ENCODE peak calls at places on chromosomes 3 and 15, in six cellular contexts. H is IMR-90, A is GM12878, T is SK-N-SH, K is K562, E is HepG2. S is an unnamed sample.

GRCh38 chr15:31264534-31265089 is 62.0 kb upstream of the KLF13 start:
- DNase-seq in H (no peak), T (no peak), E (no peak), K (no peak), A (no peak), S (no peak)

GRCh38 chr15:63347074-63347859 is 34.4 kb downstream of the CA12 start:
- DNase-seq in E (no peak), T (peak), A (no peak), K (no peak), H (peak), S (no peak)

GRCh38 chr15:45249125-45249780 is 2.8 kb upstream of the SLC28A2 start:
- DNase-seq in E (no peak), T (no peak), H (no peak), A (no peak), K (no peak), S (no peak)

GRCh38 chr3:13012228-13012691 is 61.0 kb downstream of the IQSEC1 start:
- DNase-seq in T (no peak), E (no peak), A (peak), K (no peak), H (peak), S (no peak)

GRCh38 chr3:128801779-128802369 is 75.9 kb downstream of the RAB7A start:
- DNase-seq in E (no peak), T (no peak), A (no peak), H (no peak), K (no peak), S (no peak)

GRCh38 chr3:12591456-12591855 is 34.6 kb downstream of the MKRN2 start:
- DNase-seq in E (no peak), T (no peak), A (no peak), H (no peak), K (no peak), S (no peak)

GRCh38 chr15:70182858-70183695 is 85.4 kb upstream of the TLE3 start:
- DNase-seq in E (no peak), K (no peak), T (no peak), H (no peak), A (no peak), S (peak)

GRCh38 chr3:49358217-49358883 is at the start of gene GPX1:
- DNase-seq in K (no peak), H (peak), T (peak), E (peak), A (peak), S (peak)

GRCh38 chr3:45187597-45188210 is 38.4 kb downstream of the TMEM158 start:
- DNase-seq in K (no peak), H (no peak), E (no peak), T (no peak), A (no peak), S (no peak)

DNA sequence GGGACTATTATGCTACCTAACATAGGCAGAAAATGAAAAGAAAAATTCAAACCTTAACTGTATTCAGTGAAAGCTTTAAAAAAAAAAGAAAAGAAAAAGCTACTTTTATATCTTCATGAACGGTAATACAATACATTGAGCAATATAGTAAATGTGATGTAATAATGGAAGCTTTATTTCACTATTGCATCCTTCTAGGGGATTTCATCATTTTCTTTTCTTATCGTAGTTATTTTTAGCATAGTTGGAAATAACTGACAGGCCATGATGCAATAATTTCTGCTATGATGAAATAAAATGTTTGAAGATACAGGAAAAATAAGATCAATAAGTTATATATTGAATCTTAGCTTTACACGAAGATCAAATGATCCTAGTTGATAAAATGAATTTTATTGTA is 40.3 kb upstream of the ZCWPW2 start:
- DNase-seq in T (no peak), H (no peak), E (no peak), K (no peak), A (no peak), S (no peak)
- TF ChIP-seq SMC3 in T (no peak), H (no peak), E (no peak), K (no peak), A (no peak), S (no peak)

GRCh38 chr3:187914231-187914630 is 169.0 kb upstream of the BCL6 start:
- DNase-seq in K (no peak), H (no peak), A (no peak), E (peak), T (no peak), S (no peak)
- TF ChIP-seq SMC3 in K (no peak), H (no peak), A (no peak), E (no peak), T (no peak), S (no peak)

GRCh38 chr15:74007820-74008371 is 13.4 kb downstream of the PML start:
- DNase-seq in E (no peak), A (no peak), T (no peak), H (no peak), K (no peak), S (no peak)
- TF ChIP-seq SMC3 in E (no peak), A (no peak), T (no peak), H (no peak), K (no peak), S (no peak)

DNA sequence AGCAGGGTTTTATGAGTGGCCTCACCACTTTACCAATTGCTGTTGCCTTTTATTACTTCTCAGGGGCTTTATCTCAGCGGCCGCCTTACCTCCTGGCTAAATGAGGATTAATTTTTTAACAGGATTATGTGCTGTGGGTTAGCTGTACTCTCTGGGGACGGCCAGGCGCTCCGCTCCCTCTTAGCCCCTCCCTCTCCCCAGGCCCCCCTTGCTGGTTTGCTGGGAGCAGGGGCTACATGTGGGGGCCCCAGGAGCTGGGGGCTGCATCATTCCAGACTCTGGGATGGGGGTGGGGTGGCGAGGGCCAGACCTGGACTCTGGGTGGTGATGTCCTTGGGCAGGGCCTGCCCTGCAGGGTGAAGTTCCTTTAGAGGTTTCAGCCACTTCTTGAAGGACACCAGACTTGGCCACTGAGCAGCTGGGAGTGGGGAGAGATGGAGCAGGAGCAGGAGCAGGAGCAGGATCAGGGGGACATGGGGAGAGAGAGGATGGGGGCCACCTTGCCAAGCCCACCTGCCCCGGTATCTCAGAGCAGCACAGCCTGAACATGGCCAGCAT is 196.1 kb downstream of the GOLGA6L6 start:
- DNase-seq in K (peak), H (no peak), E (no peak), A (no peak), T (peak), S (no peak)
- TF ChIP-seq SMC3 in K (no peak), H (no peak), E (no peak), A (no peak), T (no peak), S (no peak)

GRCh38 chr3:16456784-16457415 is 56.6 kb downstream of the RFTN1 start:
- DNase-seq in T (no peak), E (no peak), H (peak), A (no peak), K (no peak), S (peak)

GRCh38 chr3:16455001-16455400 is 58.5 kb downstream of the RFTN1 start:
- DNase-seq in A (no peak), E (no peak), K (no peak), H (no peak), T (no peak), S (no peak)

GRCh38 chr3:16452265-16452664 is 61.2 kb downstream of the RFTN1 start:
- DNase-seq in K (no peak), T (no peak), H (peak), E (no peak), A (no peak), S (no peak)

GRCh38 chr3:16460273-16460672 is 53.2 kb downstream of the RFTN1 start:
- DNase-seq in K (no peak), H (no peak), T (no peak), E (no peak), A (no peak), S (no peak)

GRCh38 chr3:16455946-16456345 is 57.6 kb downstream of the RFTN1 start:
- DNase-seq in H (no peak), E (no peak), T (no peak), A (no peak), K (no peak), S (no peak)
- TF ChIP-seq SMC3 in H (no peak), E (no peak), T (no peak), A (no peak), K (no peak), S (no peak)